ENCODE peak calls at places on chromosomes 7 and 10, in five cellular contexts. D is heart left ventricle, W is K562, B is Caco-2, M is left ventricle myocardium inferior. O is an unnamed sample. For H3K36me3, the result is how much of the 10 kb centered on the place peaks cover.

GRCh38 chr10:43197834-43198681 is 59.8 kb downstream of the CSGALNACT2 start:
- DNase-seq in W (no peak), M (no peak), D (no peak), B (peak), O (no peak)

GRCh38 chr10:76382381-76382851 is 951.0 kb downstream of the LRMDA start:
- DNase-seq in B (no peak), M (no peak), W (no peak), D (no peak), O (peak)

GRCh38 chr7:77859343-77859742 is 60.8 kb downstream of the PHTF2 start:
- DNase-seq in D (no peak), B (no peak), M (no peak), W (no peak), O (no peak)

GRCh38 chr7:14988941-14989340 is 86.4 kb upstream of the DGKB start:
- DNase-seq in M (no peak), B (no peak), D (no peak), W (no peak), O (peak)

GRCh38 chr10:132865851-132866600 is 76.3 kb downstream of the CFAP46 start:
- DNase-seq in M (peak), W (no peak), B (no peak), D (no peak), O (no peak)

GRCh38 chr10:131655101-131655849 is 245.5 kb upstream of the PPP2R2D start:
- DNase-seq in D (no peak), W (no peak), M (no peak), B (no peak), O (no peak)

GRCh38 chr10:49284356-49284755 is 14.6 kb upstream of the C10orf71 start:
- DNase-seq in B (no peak), W (no peak), M (no peak), D (peak), O (no peak)

GRCh38 chr10:13815766-13816165 is 229.0 kb downstream of the PRPF18 start:
- DNase-seq in W (no peak), D (no peak), M (no peak), B (no peak), O (peak)

GRCh38 chr10:12397931-12398330 is 48.6 kb downstream of the CAMK1D start:
- DNase-seq in D (no peak), M (no peak), B (no peak), W (no peak), O (peak)

GRCh38 chr7:66505531-66506451 is 122.9 kb upstream of the KCTD7 start:
- DNase-seq in M (no peak), B (peak), W (no peak), D (peak), O (no peak)

GRCh38 chr7:35707422-35707821 is 12.5 kb upstream of the HERPUD2 start:
- DNase-seq in D (no peak), B (peak), W (no peak), M (no peak), O (no peak)

GRCh38 chr10:73742454-73742734 is 1.8 kb upstream of the SEC24C start:
- DNase-seq in W (no peak), M (no peak), B (no peak), D (no peak), O (no peak)

GRCh38 chr7:74275401-74275881 is 13.8 kb upstream of the CLIP2 start:
- DNase-seq in B (peak), D (no peak), M (no peak), W (peak), O (peak)

GRCh38 chr10:60848126-60848525 is 69.8 kb downstream of the CDK1 start:
- DNase-seq in D (peak), B (no peak), M (no peak), W (no peak), O (peak)

GRCh38 chr7:131556055-131556911 is at the start of gene PODXL:
- DNase-seq in M (peak), B (peak), W (peak), D (peak), O (peak)

GRCh38 chr10:3623746-3624145 is 161.3 kb downstream of the KLF6 start:
- DNase-seq in W (no peak), B (peak), D (no peak), M (no peak), O (peak)

GRCh38 chr10:1631282-1631681 is 106.0 kb downstream of the ADARB2 start:
- DNase-seq in D (no peak), W (no peak), B (no peak), M (no peak), O (no peak)

GRCh38 chr7:124856299-124856888 is 73.2 kb downstream of the POT1 start:
- DNase-seq in W (peak), M (no peak), B (peak), D (no peak), O (peak)

GRCh38 chr10:100847440-100847839 is 65.3 kb upstream of the SLF2 start:
- DNase-seq in W (no peak), B (no peak), D (no peak), M (no peak), O (no peak)

GRCh38 chr10:91349381-91349780 is 60.8 kb upstream of the HECTD2 start:
- DNase-seq in B (no peak), D (peak), W (no peak), M (no peak), O (peak)

GRCh38 chr10:59181668-59182067 is 5.2 kb downstream of the PHYHIPL start:
- DNase-seq in W (peak), B (peak), M (no peak), D (no peak), O (peak)

GRCh38 chr10:86483664-86484063 is 37.9 kb downstream of the WAPL start:
- DNase-seq in B (no peak), M (no peak), D (no peak), W (no peak), O (no peak)

GRCh38 chr7:39417642-39418041 is 148.6 kb upstream of the YAE1 start:
- DNase-seq in W (no peak), B (no peak), D (no peak), M (no peak), O (no peak)

GRCh38 chr7:75849573-75849972 is 29.3 kb upstream of the RHBDD2 start:
- DNase-seq in W (no peak), M (no peak), D (no peak), B (no peak), O (no peak)

GRCh38 chr10:77493851-77494788 is 143.5 kb downstream of the KCNMA1 start:
- DNase-seq in W (no peak), B (peak), D (no peak), M (no peak), O (peak)

GRCh38 chr10:109588259-109588658 is 335.1 kb downstream of the XPNPEP1 start:
- DNase-seq in B (no peak), M (no peak), W (no peak), D (no peak), O (no peak)

GRCh38 chr7:55140221-55140980 is 121.6 kb downstream of the EGFR start:
- DNase-seq in B (no peak), M (peak), D (peak), W (no peak), O (peak)

GRCh38 chr7:4745971-4746919 is 29.2 kb upstream of the AP5Z1 start:
- DNase-seq in B (no peak), M (no peak), W (no peak), D (no peak), O (peak)

GRCh38 chr7:158662610-158663427 is 41.8 kb downstream of the NCAPG2 start:
- DNase-seq in D (no peak), B (no peak), W (no peak), M (peak), O (no peak)

GRCh38 chr7:142804715-142805114 is 33.9 kb downstream of the PRSS2 start:
- DNase-seq in D (no peak), B (no peak), M (no peak), W (peak), O (no peak)

GRCh38 chr10:125231116-125231812 is 70.9 kb upstream of the CTBP2 start:
- DNase-seq in B (peak), M (no peak), D (no peak), W (no peak), O (peak)

GRCh38 chr10:25522946-25523608 is 348.3 kb downstream of the GPR158 start:
- DNase-seq in B (peak), D (no peak), W (no peak), M (no peak), O (no peak)

GRCh38 chr7:2920956-2921708 is 77.0 kb upstream of the GNA12 start:
- DNase-seq in M (no peak), B (no peak), W (peak), D (no peak), O (no peak)

GRCh38 chr7:47751068-47751467 is 169.2 kb upstream of the TNS3 start:
- DNase-seq in B (no peak), M (no peak), W (no peak), D (no peak), O (no peak)

GRCh38 chr7:1943326-1943725 is 273.2 kb downstream of the ELFN1 start:
- DNase-seq in D (no peak), B (no peak), W (no peak), M (peak), O (no peak)

GRCh38 chr10:14240253-14241189 is 90.2 kb downstream of the FRMD4A start:
- DNase-seq in W (no peak), D (no peak), B (no peak), M (no peak), O (no peak)

GRCh38 chr7:36191292-36191920 is 38.4 kb downstream of the EEPD1 start:
- DNase-seq in B (no peak), W (no peak), M (no peak), D (no peak), O (peak)

GRCh38 chr10:43322769-43323168 is 48.7 kb upstream of the FXYD4 start:
- DNase-seq in W (peak), D (peak), M (peak), B (no peak), O (peak)

DNA sequence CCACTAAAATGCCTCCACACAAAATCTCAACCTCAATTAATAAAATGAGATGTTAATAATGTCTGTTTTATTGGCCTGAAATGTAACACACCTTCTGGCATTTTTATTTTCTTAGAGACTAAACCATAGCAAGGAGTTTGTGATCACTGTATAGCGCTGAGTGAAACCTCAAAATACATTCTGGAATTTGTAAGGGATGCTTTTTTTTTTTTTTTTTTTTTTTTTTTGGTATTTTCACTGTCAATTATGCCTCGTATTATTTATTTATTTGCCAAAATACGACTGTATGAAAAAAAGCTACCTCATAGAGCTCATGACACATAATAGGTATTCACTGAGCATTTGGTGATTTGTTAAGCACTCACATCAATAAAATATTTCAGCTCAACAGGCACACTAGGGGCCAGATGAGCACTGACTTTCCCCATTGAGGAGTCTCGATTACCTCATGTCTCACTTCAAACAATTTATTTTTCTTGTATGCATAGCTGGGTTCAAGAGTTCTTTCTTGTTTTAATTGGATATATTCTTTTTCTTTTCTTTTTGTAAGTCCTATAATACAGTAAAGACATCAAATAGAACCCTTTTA is 36.5 kb downstream of the SEMA3C start:
- DNase-seq in M (no peak), B (no peak), W (no peak), D (no peak), O (no peak)
- H3K36me3 ChIP-seq in M (under half), B (under half), W (under half), D (under half), O (under half)

GRCh38 chr7:121376982-121377381 is 19.1 kb downstream of the FAM3C start:
- DNase-seq in W (no peak), D (no peak), M (no peak), B (no peak), O (no peak)
- H3K36me3 ChIP-seq in W (half or more), D (under half), M (under half), B (under half), O (half or more)

GRCh38 chr10:104286939-104287338 is 18.0 kb downstream of the GSTO2 start:
- DNase-seq in D (no peak), W (no peak), B (no peak), M (no peak), O (no peak)

GRCh38 chr10:104284783-104285182 is 15.8 kb downstream of the GSTO2 start:
- DNase-seq in W (no peak), D (no peak), M (no peak), B (no peak), O (no peak)

GRCh38 chr10:104293021-104293420 is 24.0 kb downstream of the GSTO2 start:
- DNase-seq in W (no peak), B (no peak), M (no peak), D (no peak), O (no peak)

GRCh38 chr10:104291439-104291951 is 22.5 kb downstream of the GSTO2 start:
- DNase-seq in B (peak), W (peak), M (peak), D (peak), O (peak)

DNA sequence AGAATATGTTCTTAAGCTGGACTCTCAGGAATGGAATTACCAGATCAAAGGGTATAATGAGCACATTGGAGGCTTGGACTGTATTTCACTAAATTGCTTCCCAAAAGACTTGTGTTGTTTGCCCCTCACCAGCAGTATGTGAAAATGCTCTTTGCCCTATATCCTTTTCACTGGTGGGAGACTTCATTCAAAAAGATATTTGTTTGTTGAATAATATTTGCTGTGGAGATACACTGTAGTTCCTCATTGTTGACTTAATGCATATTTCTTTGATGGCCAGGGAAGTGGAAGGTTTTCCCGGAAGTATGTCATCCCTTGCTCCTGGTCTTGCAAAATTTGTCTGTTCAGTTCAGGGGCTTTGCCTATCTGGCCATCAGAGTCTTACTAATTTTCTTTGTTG is 19.4 kb downstream of the GSTO2 start:
- DNase-seq in B (peak), D (no peak), M (no peak), W (no peak), O (no peak)
- H3K36me3 ChIP-seq in B (under half), D (under half), M (under half), W (under half), O (under half)

GRCh38 chr10:97656777-97657176 is 16.3 kb downstream of the PI4K2A start:
- DNase-seq in D (no peak), M (no peak), W (no peak), B (no peak), O (no peak)

GRCh38 chr10:97664282-97664850 is 22.7 kb downstream of the AVPI1 start:
- DNase-seq in W (peak), B (peak), D (no peak), M (no peak), O (no peak)

DNA sequence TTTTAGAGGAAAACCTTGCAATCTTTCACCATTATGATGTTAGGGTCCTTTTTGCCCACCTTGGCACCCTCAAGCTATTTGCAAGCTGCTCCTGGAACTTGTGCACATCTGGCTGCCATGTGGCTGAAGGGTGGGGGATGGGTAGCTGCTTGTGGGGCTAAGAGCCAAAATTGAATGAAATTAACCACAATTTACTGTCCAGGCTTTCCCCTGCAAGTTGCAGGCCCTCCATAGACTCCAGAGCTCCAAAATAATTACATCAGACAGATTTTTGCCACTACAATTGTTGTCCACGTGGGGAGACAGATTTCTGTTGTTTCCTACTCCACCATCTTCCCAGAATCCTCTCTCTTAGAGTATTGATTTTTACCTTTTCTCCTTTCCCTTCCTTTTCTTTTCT is 19.1 kb downstream of the PI4K2A start:
- DNase-seq in M (no peak), W (no peak), D (no peak), B (no peak), O (peak)
- H3K36me3 ChIP-seq in M (half or more), W (half or more), D (under half), B (under half), O (half or more)

DNA sequence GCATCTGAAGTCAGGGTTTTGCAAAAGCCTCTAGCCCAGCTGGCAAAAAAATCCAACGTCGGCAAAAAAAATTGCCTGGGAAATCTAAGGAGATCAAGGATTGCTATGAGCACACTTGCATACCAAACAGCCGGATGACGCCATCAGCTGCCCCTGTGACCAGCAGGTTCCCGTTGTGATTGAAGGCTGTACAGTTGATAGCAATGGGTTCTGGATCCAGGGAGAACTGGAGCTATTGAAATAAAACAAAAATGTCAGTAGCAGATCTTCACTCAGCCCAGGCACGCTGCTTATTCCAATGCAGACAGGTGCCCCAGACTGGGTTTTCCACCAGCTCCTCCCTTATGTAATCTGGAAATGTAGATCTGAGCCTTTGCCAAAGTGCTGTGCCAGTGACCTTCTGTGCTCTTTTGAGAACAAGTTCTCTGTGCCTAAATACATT is 18.7 kb upstream of the CYREN start:
- DNase-seq in D (no peak), B (no peak), M (no peak), W (no peak), O (no peak)
- H3K36me3 ChIP-seq in D (under half), B (under half), M (half or more), W (under half), O (half or more)

DNA sequence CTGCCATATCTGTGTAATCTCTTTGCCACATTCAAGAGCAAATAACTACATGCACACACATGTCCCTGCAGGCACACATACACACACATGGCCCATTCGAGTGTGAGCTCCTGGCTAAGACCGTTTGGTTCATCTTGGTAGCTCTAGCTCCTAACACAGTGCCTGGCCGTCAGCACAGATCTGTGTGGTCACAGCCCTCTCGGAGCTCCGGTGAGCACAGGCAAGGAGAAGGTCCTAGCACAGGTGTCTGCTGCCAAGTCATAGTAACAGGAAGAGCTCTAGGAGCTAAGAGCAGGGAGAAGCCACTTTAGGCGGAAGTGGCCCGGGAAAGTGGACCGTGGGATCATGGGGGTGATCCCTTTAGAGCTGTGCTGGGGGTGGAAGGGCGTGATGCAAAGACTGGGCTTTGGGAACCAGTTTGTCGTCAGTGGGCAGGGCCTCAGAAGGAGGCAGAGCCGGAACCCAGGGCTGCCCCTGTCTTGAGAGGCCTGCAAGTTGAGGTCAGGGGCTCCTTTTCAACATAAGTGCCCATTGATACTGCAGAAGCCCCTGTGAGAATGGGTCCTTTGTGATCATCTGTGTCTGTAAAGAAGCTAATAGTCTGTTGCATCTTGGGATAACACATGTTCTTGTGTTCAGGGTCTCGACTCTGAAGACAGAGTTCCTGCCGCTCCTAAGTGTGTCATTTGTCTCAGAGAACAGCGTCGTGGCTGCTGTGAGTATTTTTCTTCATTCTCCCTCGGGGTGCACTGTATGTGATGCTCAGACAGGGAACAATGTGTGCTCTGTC is 16.6 kb upstream of the ARPC1B start:
- DNase-seq in B (no peak), D (no peak), W (no peak), M (no peak), O (no peak)
- H3K36me3 ChIP-seq in B (under half), D (under half), W (half or more), M (half or more), O (half or more)

DNA sequence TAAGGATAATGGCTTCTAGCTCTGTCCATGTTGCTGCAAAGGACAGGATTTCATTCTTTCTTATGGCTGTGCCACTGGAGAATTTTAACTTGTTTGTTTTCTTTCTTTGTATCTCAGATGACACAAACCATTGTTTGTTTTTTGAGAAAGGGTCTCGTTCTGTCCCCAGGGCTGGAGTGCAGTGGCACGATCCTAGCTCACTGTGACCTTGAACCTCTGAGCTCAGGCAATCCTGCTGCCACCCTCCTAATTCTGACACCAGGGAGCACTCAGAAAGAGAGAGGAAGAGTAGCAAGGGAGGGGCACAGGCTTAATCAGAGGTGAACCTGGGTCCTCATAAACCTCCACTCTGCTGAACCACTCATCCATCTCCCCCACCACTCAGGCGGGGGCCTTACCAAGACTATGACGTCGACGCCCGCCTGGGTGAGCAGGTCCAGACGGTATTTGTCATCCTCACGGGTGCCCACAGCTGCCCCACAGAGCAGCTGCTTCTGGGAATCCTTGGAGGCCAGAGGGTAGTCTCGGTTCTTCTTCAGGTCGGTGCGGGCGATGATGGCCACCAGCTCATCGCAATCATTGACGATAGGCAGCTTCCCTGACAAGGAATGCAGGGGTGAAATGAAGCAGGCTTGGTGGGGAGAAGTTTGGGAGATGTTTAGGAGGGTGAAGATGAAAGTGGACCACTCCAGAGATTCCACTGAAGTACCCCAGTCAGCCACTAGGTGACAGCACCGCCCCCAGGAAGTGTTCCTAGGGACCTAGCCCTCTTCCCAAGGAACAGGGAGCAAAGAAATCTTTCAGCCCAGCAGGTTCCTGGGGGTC is 11.6 kb downstream of the IMPDH1 start:
- DNase-seq in D (no peak), W (peak), B (peak), M (peak), O (peak)
- H3K36me3 ChIP-seq in D (under half), W (half or more), B (under half), M (half or more), O (half or more)

O was measured in adipocyte.